ENCODE peak calls at places on chromosomes 3 and 15, in four cellular contexts. One of them, this sample, is unnamed.
A peak's percentile ranks its signal among the peaks of the same experiment; 100 is the strongest.

GRCh38 chr3:188901671-188902331 is 270.0 kb upstream of the TPRG1 start:
- DNase-seq in activated CD8-positive, alpha-beta memory T cell treated with anti-CD3 and anti-CD28 coated beads for 24 hours: no peak
- DNase-seq in Jurkat, Clone E6-1: no peak
- DNase-seq in OCI-M1: no peak
- DNase-seq in this sample: peak; percentile 29

GRCh38 chr3:128170866-128171516 is 17.7 kb downstream of the EEFSEC start:
- DNase-seq in activated CD8-positive, alpha-beta memory T cell treated with anti-CD3 and anti-CD28 coated beads for 24 hours: no peak
- DNase-seq in Jurkat, Clone E6-1: no peak
- DNase-seq in OCI-M1: peak; percentile 93
- DNase-seq in this sample: no peak

GRCh38 chr15:69225355-69226027 is 65.1 kb downstream of the GLCE start:
- DNase-seq in Jurkat, Clone E6-1: peak; percentile 11
- DNase-seq in activated CD8-positive, alpha-beta memory T cell treated with anti-CD3 and anti-CD28 coated beads for 24 hours: no peak
- DNase-seq in OCI-M1: peak; percentile 67
- DNase-seq in this sample: no peak

GRCh38 chr15:101477851-101478353 is 11.6 kb downstream of the PCSK6 start:
- DNase-seq in OCI-M1: no peak
- DNase-seq in Jurkat, Clone E6-1: no peak
- DNase-seq in activated CD8-positive, alpha-beta memory T cell treated with anti-CD3 and anti-CD28 coated beads for 24 hours: no peak
- DNase-seq in this sample: no peak

GRCh38 chr3:49057268-49057667 is 28.1 kb upstream of the IMPDH2 start:
- DNase-seq in activated CD8-positive, alpha-beta memory T cell treated with anti-CD3 and anti-CD28 coated beads for 24 hours: no peak
- DNase-seq in OCI-M1: no peak
- DNase-seq in Jurkat, Clone E6-1: no peak
- DNase-seq in this sample: no peak

GRCh38 chr3:140010391-140010790 is 75.4 kb downstream of the CLSTN2 start:
- DNase-seq in activated CD8-positive, alpha-beta memory T cell treated with anti-CD3 and anti-CD28 coated beads for 24 hours: no peak
- DNase-seq in OCI-M1: no peak
- DNase-seq in Jurkat, Clone E6-1: no peak
- DNase-seq in this sample: peak; percentile 66

GRCh38 chr3:161371441-161372320 is at the start of gene SPTSSB:
- DNase-seq in OCI-M1: peak; percentile 15
- DNase-seq in Jurkat, Clone E6-1: no peak
- DNase-seq in activated CD8-positive, alpha-beta memory T cell treated with anti-CD3 and anti-CD28 coated beads for 24 hours: peak; percentile 81
- DNase-seq in this sample: no peak

GRCh38 chr3:124811441-124811840 is 75.7 kb downstream of the ITGB5 start:
- DNase-seq in activated CD8-positive, alpha-beta memory T cell treated with anti-CD3 and anti-CD28 coated beads for 24 hours: no peak
- DNase-seq in OCI-M1: no peak
- DNase-seq in Jurkat, Clone E6-1: no peak
- DNase-seq in this sample: no peak

GRCh38 chr3:178826437-178827010 is 245.1 kb downstream of the ZMAT3 start:
- DNase-seq in activated CD8-positive, alpha-beta memory T cell treated with anti-CD3 and anti-CD28 coated beads for 24 hours: no peak
- DNase-seq in Jurkat, Clone E6-1: no peak
- DNase-seq in OCI-M1: no peak
- DNase-seq in this sample: no peak

GRCh38 chr3:107432013-107432515 is 54.8 kb downstream of the CCDC54 start:
- DNase-seq in Jurkat, Clone E6-1: no peak
- DNase-seq in OCI-M1: no peak
- DNase-seq in activated CD8-positive, alpha-beta memory T cell treated with anti-CD3 and anti-CD28 coated beads for 24 hours: no peak
- DNase-seq in this sample: no peak

This sample was measured in esophagus muscularis mucosa.